ENCODE peak calls at places on chromosomes 4 and X, in four cellular contexts. S is NCI-H748 treated with DMSO at 0.1 percent for 48 hours, X is left cardiac atrium, I is stromal cell of bone marrow. C is an unnamed sample.

GRCh38 chr4:67658302-67658701 is 42.7 kb downstream of the UBA6 start:
- DNase-seq in S (no peak), I (no peak), X (no peak), C (no peak)

GRCh38 chrX:52574416-52575275 is 57.8 kb upstream of the XAGE1B start:
- DNase-seq in X (no peak), S (peak; percentile 2), I (peak; percentile 13), C (peak; percentile 9)

GRCh38 chr4:751676-752075 is 46.0 kb downstream of the PCGF3 start:
- DNase-seq in X (no peak), I (no peak), S (no peak), C (no peak)

GRCh38 chrX:39470588-39471155 is 627.1 kb downstream of the BCOR start:
- DNase-seq in S (no peak), X (peak; percentile 31), I (peak; percentile 21), C (no peak)

GRCh38 chr4:40200881-40201797 is 4.3 kb downstream of the RHOH start:
- DNase-seq in S (peak; percentile 4), X (no peak), I (no peak), C (peak; percentile 12)

GRCh38 chr4:172141025-172141424 is 327.8 kb downstream of the GALNTL6 start:
- DNase-seq in S (peak; percentile 27), I (no peak), X (no peak), C (no peak)

GRCh38 chr4:184993243-184993642 is 25.0 kb upstream of the HELT start:
- DNase-seq in X (no peak), S (no peak), I (no peak), C (no peak)

GRCh38 chr4:100359433-100359832 is 158.4 kb downstream of the EMCN start:
- DNase-seq in I (no peak), X (no peak), S (no peak), C (no peak)

GRCh38 chr4:148226341-148226740 is 215.9 kb downstream of the NR3C2 start:
- DNase-seq in I (no peak), X (no peak), S (no peak), C (no peak)

GRCh38 chr4:101419324-101420135 is 72.2 kb upstream of the PPP3CA start:
- DNase-seq in I (no peak), S (peak; percentile 81), X (no peak), C (peak; percentile 94)

GRCh38 chrX:116276191-116276700 is 105.7 kb downstream of the AGTR2 start:
- DNase-seq in S (no peak), I (no peak), X (no peak), C (no peak)

GRCh38 chr4:83208371-83208770 is 76.2 kb downstream of the COQ2 start:
- DNase-seq in S (no peak), I (no peak), X (no peak), C (no peak)

GRCh38 chrX:153924149-153924861 is 1.8 kb downstream of the ARHGAP4 start:
- DNase-seq in X (peak; percentile 59), S (no peak), I (no peak), C (peak; percentile 47)

GRCh38 chrX:99857455-99857854 is 552.6 kb downstream of the PCDH19 start:
- DNase-seq in I (no peak), S (no peak), X (no peak), C (no peak)

GRCh38 chrX:7132335-7133035 is 15.0 kb upstream of the STS start:
- DNase-seq in X (peak; percentile 63), S (peak; percentile 41), I (no peak), C (peak; percentile 82)

GRCh38 chrX:372856-373640 is 13.7 kb downstream of the PPP2R3B start:
- DNase-seq in S (no peak), I (no peak), X (no peak), C (no peak)

GRCh38 chr4:137641554-137641953 is 109.3 kb upstream of the PCDH18 start:
- DNase-seq in X (no peak), S (no peak), I (peak; percentile 95), C (no peak)

GRCh38 chrX:129565046-129565649 is 25.1 kb downstream of the OCRL start:
- DNase-seq in I (no peak), S (no peak), X (no peak), C (no peak)

GRCh38 chr4:114600066-114600552 is 1.5 kb downstream of the UGT8 start:
- DNase-seq in S (peak; percentile 23), I (no peak), X (no peak), C (peak; percentile 74)

GRCh38 chrX:50814701-50815476 is 895 bp upstream of the SHROOM4 start:
- DNase-seq in X (peak; percentile 22), S (no peak), I (no peak), C (no peak)

GRCh38 chrX:120664081-120664480 is 34.2 kb upstream of the C1GALT1C1 start:
- DNase-seq in S (no peak), I (no peak), X (no peak), C (no peak)

GRCh38 chr4:15233626-15234025 is 194.2 kb upstream of the C1QTNF7 start:
- DNase-seq in I (no peak), X (no peak), S (no peak), C (no peak)

GRCh38 chr4:127868196-127868595 is 12.5 kb upstream of the PLK4 start:
- DNase-seq in I (no peak), S (no peak), X (no peak), C (no peak)

GRCh38 chr4:61520688-61521160 is 320.6 kb downstream of the ADGRL3 start:
- DNase-seq in I (no peak), X (no peak), S (no peak), C (no peak)

GRCh38 chrX:65971151-65971550 is 68.7 kb downstream of the VSIG4 start:
- DNase-seq in S (no peak), X (no peak), I (no peak), C (no peak)

GRCh38 chrX:154096140-154097002 is 1.1 kb downstream of the MECP2 start:
- DNase-seq in X (no peak), S (no peak), I (peak; percentile 34), C (no peak)

GRCh38 chrX:9378980-9379696 is 85.7 kb upstream of the TBL1X start:
- DNase-seq in X (no peak), I (no peak), S (no peak), C (no peak)

GRCh38 chrX:154384284-154384892 is 5.3 kb downstream of the EMD start:
- DNase-seq in S (no peak), I (no peak), X (no peak), C (no peak)

GRCh38 chr4:109957227-109957626 is 44.5 kb downstream of the EGF start:
- DNase-seq in S (no peak), I (no peak), X (no peak), C (no peak)

GRCh38 chr4:39048291-39048690 is 13.7 kb upstream of the KLHL5 start:
- DNase-seq in I (no peak), S (no peak), X (no peak), C (no peak)

GRCh38 chr4:106358899-106359298 is 9.7 kb downstream of the GIMD1 start:
- DNase-seq in S (no peak), I (no peak), X (no peak), C (no peak)

C was measured in NCI-H526 treated with DMSO at 0.1 percent for 48 hours.